ENCODE peak calls at places on chromosomes 12 and 14, in seven cellular contexts. M is body of pancreas, G is T-helper 17 cell, Q is A549, S is GM12891, N is mammary epithelial cell, X is left colon. H is an unnamed sample.

GRCh38 chr12:81450920-81451739 is 308.0 kb downstream of the PPFIA2 start:
- DNase-seq in M (peak; percentile 51), G (no peak), Q (peak; percentile 79), S (no peak), N (peak; percentile 40), X (peak; percentile 7), H (peak; percentile 39)

GRCh38 chr12:5395443-5396401 is 36.2 kb upstream of the NTF3 start:
- DNase-seq in M (no peak), G (no peak), Q (no peak), S (no peak), N (peak; percentile 30), X (peak; percentile 14), H (no peak)

GRCh38 chr14:95496690-95497241 is 19.7 kb downstream of the SYNE3 start:
- DNase-seq in M (no peak), G (no peak), Q (no peak), S (no peak), N (no peak), X (no peak), H (no peak)

GRCh38 chr12:72296389-72296788 is 24.2 kb downstream of the TRHDE start:
- DNase-seq in M (no peak), G (no peak), Q (peak; percentile 49), S (no peak), N (peak; percentile 92), X (no peak), H (peak; percentile 40)

GRCh38 chr14:69808919-69809808 is 12.1 kb upstream of the SLC10A1 start:
- DNase-seq in M (no peak), G (no peak), Q (no peak), S (no peak), N (no peak), X (no peak), H (no peak)

GRCh38 chr14:54147285-54147684 is 190.7 kb upstream of the BMP4 start:
- DNase-seq in M (no peak), G (no peak), Q (peak; percentile 2), S (no peak), N (peak; percentile 85), X (no peak), H (no peak)

GRCh38 chr14:38887696-38888095 is 215.3 kb downstream of the SEC23A start:
- DNase-seq in M (no peak), G (no peak), Q (no peak), S (no peak), N (no peak), X (no peak), H (no peak)

GRCh38 chr12:101941306-101942000 is 64.1 kb downstream of the DRAM1 start:
- DNase-seq in M (no peak), G (no peak), Q (no peak), S (no peak), N (no peak), X (no peak), H (no peak)

GRCh38 chr12:55730447-55730820 is 1.6 kb upstream of the CD63 start:
- DNase-seq in M (no peak), G (no peak), Q (no peak), S (no peak), N (no peak), X (no peak), H (no peak)

GRCh38 chr12:1553987-1554982 is 40.1 kb downstream of the FBXL14 start:
- DNase-seq in M (no peak), G (no peak), Q (no peak), S (peak; percentile 72), N (no peak), X (no peak), H (no peak)

GRCh38 chr12:8057839-8058238 is 8.3 kb downstream of the C3AR1 start:
- DNase-seq in M (no peak), G (no peak), Q (no peak), S (no peak), N (peak; percentile 88), X (no peak), H (no peak)

GRCh38 chr14:97788846-97789528 is 991.8 kb downstream of the VRK1 start:
- DNase-seq in M (no peak), G (no peak), Q (no peak), S (no peak), N (no peak), X (no peak), H (no peak)

GRCh38 chr12:47841910-47842309 is 22.2 kb upstream of the HDAC7 start:
- DNase-seq in M (no peak), G (no peak), Q (no peak), S (no peak), N (peak; percentile 21), X (no peak), H (no peak)

GRCh38 chr14:64845878-64846277 is 33.8 kb downstream of the SPTB start:
- DNase-seq in M (no peak), G (no peak), Q (no peak), S (no peak), N (no peak), X (no peak), H (peak; percentile 40)

GRCh38 chr12:1054103-1054838 is 63.2 kb downstream of the ERC1 start:
- DNase-seq in M (no peak), G (no peak), Q (no peak), S (no peak), N (no peak), X (no peak), H (no peak)

GRCh38 chr12:42126963-42127362 is 17.7 kb downstream of the GXYLT1 start:
- DNase-seq in M (no peak), G (no peak), Q (no peak), S (no peak), N (no peak), X (no peak), H (no peak)

GRCh38 chr14:103382375-103382774 is 2.8 kb upstream of the MARK3 start:
- DNase-seq in M (no peak), G (no peak), Q (peak; percentile 35), S (no peak), N (peak; percentile 92), X (no peak), H (no peak)

GRCh38 chr14:50191499-50191898 is 39.9 kb downstream of the SOS2 start:
- DNase-seq in M (no peak), G (no peak), Q (no peak), S (no peak), N (no peak), X (no peak), H (no peak)

GRCh38 chr12:27456618-27457017 is 10.1 kb downstream of the SMCO2 start:
- DNase-seq in M (peak; percentile 53), G (no peak), Q (no peak), S (no peak), N (no peak), X (no peak), H (no peak)

GRCh38 chr12:113479578-113480335 is 8.1 kb upstream of the LHX5 start:
- DNase-seq in M (peak; percentile 14), G (no peak), Q (no peak), S (peak; percentile 51), N (no peak), X (no peak), H (no peak)

GRCh38 chr12:22262309-22262708 is 72.2 kb downstream of the ST8SIA1 start:
- DNase-seq in M (no peak), G (no peak), Q (peak; percentile 12), S (no peak), N (no peak), X (no peak), H (no peak)

GRCh38 chr14:103141117-103141796 is 18.0 kb downstream of the TNFAIP2 start:
- DNase-seq in M (peak; percentile 61), G (no peak), Q (peak; percentile 78), S (no peak), N (peak; percentile 34), X (peak; percentile 60), H (peak; percentile 84)

GRCh38 chr14:74133833-74134481 is 49.2 kb downstream of the LIN52 start:
- DNase-seq in M (no peak), G (no peak), Q (no peak), S (no peak), N (no peak), X (no peak), H (no peak)

GRCh38 chr14:21840765-21841164 is 167.1 kb upstream of the OR4E1 start:
- DNase-seq in M (no peak), G (no peak), Q (peak; percentile 50), S (no peak), N (peak; percentile 11), X (no peak), H (no peak)

GRCh38 chr14:90726656-90727055 is 89.6 kb downstream of the TTC7B start:
- DNase-seq in M (peak; percentile 46), G (no peak), Q (peak; percentile 44), S (no peak), N (peak; percentile 29), X (peak; percentile 74), H (peak; percentile 57)

GRCh38 chr12:95705143-95705542 is 85.4 kb downstream of the NTN4 start:
- DNase-seq in M (no peak), G (no peak), Q (no peak), S (no peak), N (no peak), X (no peak), H (no peak)

GRCh38 chr12:2273751-2274150 is 221.0 kb downstream of the CACNA1C start:
- DNase-seq in M (no peak), G (no peak), Q (no peak), S (no peak), N (no peak), X (no peak), H (no peak)

GRCh38 chr14:60753264-60754126 is 18.9 kb downstream of the MNAT1 start:
- DNase-seq in M (peak; percentile 49), G (no peak), Q (no peak), S (peak; percentile 43), N (no peak), X (no peak), H (no peak)

GRCh38 chr12:101793401-101793800 is 37.4 kb downstream of the GNPTAB start:
- DNase-seq in M (no peak), G (no peak), Q (no peak), S (no peak), N (peak; percentile 53), X (no peak), H (no peak)

GRCh38 chr12:42691991-42692557 is 102.5 kb upstream of the PRICKLE1 start:
- DNase-seq in M (no peak), G (no peak), Q (peak; percentile 79), S (no peak), N (no peak), X (no peak), H (peak; percentile 51)

GRCh38 chr14:76977793-76978730 is 50.4 kb downstream of the IRF2BPL start:
- DNase-seq in M (peak; percentile 75), G (peak; percentile 69), Q (no peak), S (peak; percentile 74), N (no peak), X (no peak), H (no peak)

GRCh38 chr12:79661629-79662028 is 29.1 kb downstream of the PAWR start:
- DNase-seq in M (no peak), G (no peak), Q (no peak), S (no peak), N (no peak), X (no peak), H (no peak)

GRCh38 chr14:104681689-104682074 is 7.7 kb upstream of the INF2 start:
- DNase-seq in M (peak; percentile 80), G (no peak), Q (peak; percentile 94), S (no peak), N (peak; percentile 77), X (peak; percentile 91), H (peak; percentile 73)

GRCh38 chr14:24071144-24071697 is at the start of gene CPNE6:
- DNase-seq in M (no peak), G (no peak), Q (no peak), S (no peak), N (no peak), X (peak; percentile 2), H (no peak)